ENCODE peak calls at places on chromosomes 12 and 14, in six cellular contexts. One of them, this sample, is unnamed.

GRCh38 chr14:106141242-106142220 is 615.1 kb downstream of the TMEM121 start:
- DNase-seq in stimulated activated CD8-positive, alpha-beta memory T cell treated with anti-CD3 and anti-CD28 coated beads, Interleukin-4, amount 100 ng/mL, for 4 hours: no peak
- DNase-seq in C1 segment of cervical spinal cord: no peak
- DNase-seq in tibial artery: no peak
- DNase-seq in A549: peak; percentile 28
- DNase-seq in left colon: no peak
- DNase-seq in this sample: peak; percentile 14

GRCh38 chr14:57502581-57503254 is 9.1 kb upstream of the CCDC198 start:
- DNase-seq in stimulated activated CD8-positive, alpha-beta memory T cell treated with anti-CD3 and anti-CD28 coated beads, Interleukin-4, amount 100 ng/mL, for 4 hours: no peak
- DNase-seq in tibial artery: no peak
- DNase-seq in left colon: no peak
- DNase-seq in C1 segment of cervical spinal cord: no peak
- DNase-seq in A549: no peak
- DNase-seq in this sample: no peak

GRCh38 chr12:28015165-28015564 is 42.6 kb upstream of the PTHLH start:
- DNase-seq in tibial artery: no peak
- DNase-seq in A549: no peak
- DNase-seq in stimulated activated CD8-positive, alpha-beta memory T cell treated with anti-CD3 and anti-CD28 coated beads, Interleukin-4, amount 100 ng/mL, for 4 hours: no peak
- DNase-seq in left colon: no peak
- DNase-seq in C1 segment of cervical spinal cord: no peak
- DNase-seq in this sample: no peak

GRCh38 chr14:95463173-95463901 is 53.1 kb downstream of the SYNE3 start:
- DNase-seq in C1 segment of cervical spinal cord: no peak
- DNase-seq in left colon: peak; percentile 64
- DNase-seq in A549: no peak
- DNase-seq in tibial artery: no peak
- DNase-seq in stimulated activated CD8-positive, alpha-beta memory T cell treated with anti-CD3 and anti-CD28 coated beads, Interleukin-4, amount 100 ng/mL, for 4 hours: no peak
- DNase-seq in this sample: no peak

GRCh38 chr12:58502857-58503256 is 417.4 kb downstream of the LRIG3 start:
- DNase-seq in C1 segment of cervical spinal cord: no peak
- DNase-seq in A549: no peak
- DNase-seq in stimulated activated CD8-positive, alpha-beta memory T cell treated with anti-CD3 and anti-CD28 coated beads, Interleukin-4, amount 100 ng/mL, for 4 hours: no peak
- DNase-seq in left colon: no peak
- DNase-seq in tibial artery: no peak
- DNase-seq in this sample: no peak

GRCh38 chr14:95597784-95598204 is 62.9 kb downstream of the GLRX5 start:
- DNase-seq in left colon: no peak
- DNase-seq in C1 segment of cervical spinal cord: no peak
- DNase-seq in tibial artery: no peak
- DNase-seq in A549: no peak
- DNase-seq in stimulated activated CD8-positive, alpha-beta memory T cell treated with anti-CD3 and anti-CD28 coated beads, Interleukin-4, amount 100 ng/mL, for 4 hours: no peak
- DNase-seq in this sample: no peak

GRCh38 chr14:21197418-21198205 is 41.7 kb upstream of the OR5AU1 start:
- DNase-seq in A549: no peak
- DNase-seq in tibial artery: no peak
- DNase-seq in left colon: no peak
- DNase-seq in C1 segment of cervical spinal cord: no peak
- DNase-seq in stimulated activated CD8-positive, alpha-beta memory T cell treated with anti-CD3 and anti-CD28 coated beads, Interleukin-4, amount 100 ng/mL, for 4 hours: no peak
- DNase-seq in this sample: no peak

GRCh38 chr12:39393179-39393578 is 49.7 kb downstream of the KIF21A start:
- DNase-seq in C1 segment of cervical spinal cord: no peak
- DNase-seq in tibial artery: no peak
- DNase-seq in A549: no peak
- DNase-seq in stimulated activated CD8-positive, alpha-beta memory T cell treated with anti-CD3 and anti-CD28 coated beads, Interleukin-4, amount 100 ng/mL, for 4 hours: no peak
- DNase-seq in left colon: no peak
- DNase-seq in this sample: no peak

GRCh38 chr12:51848843-51849735 is 571 bp upstream of the FIGNL2 start:
- DNase-seq in A549: no peak
- DNase-seq in left colon: no peak
- DNase-seq in tibial artery: no peak
- DNase-seq in C1 segment of cervical spinal cord: no peak
- DNase-seq in stimulated activated CD8-positive, alpha-beta memory T cell treated with anti-CD3 and anti-CD28 coated beads, Interleukin-4, amount 100 ng/mL, for 4 hours: no peak
- DNase-seq in this sample: peak; percentile 24

GRCh38 chr14:21699551-21699950 is 25.9 kb upstream of the OR4E1 start:
- DNase-seq in A549: no peak
- DNase-seq in C1 segment of cervical spinal cord: no peak
- DNase-seq in tibial artery: no peak
- DNase-seq in left colon: no peak
- DNase-seq in stimulated activated CD8-positive, alpha-beta memory T cell treated with anti-CD3 and anti-CD28 coated beads, Interleukin-4, amount 100 ng/mL, for 4 hours: no peak
- DNase-seq in this sample: no peak

GRCh38 chr12:563250-563781 is 99.9 kb downstream of the NINJ2 start:
- DNase-seq in left colon: no peak
- DNase-seq in C1 segment of cervical spinal cord: no peak
- DNase-seq in tibial artery: no peak
- DNase-seq in A549: no peak
- DNase-seq in stimulated activated CD8-positive, alpha-beta memory T cell treated with anti-CD3 and anti-CD28 coated beads, Interleukin-4, amount 100 ng/mL, for 4 hours: no peak
- DNase-seq in this sample: no peak

GRCh38 chr12:121996945-121997612 is 24.6 kb upstream of the BCL7A start:
- DNase-seq in left colon: no peak
- DNase-seq in tibial artery: no peak
- DNase-seq in stimulated activated CD8-positive, alpha-beta memory T cell treated with anti-CD3 and anti-CD28 coated beads, Interleukin-4, amount 100 ng/mL, for 4 hours: no peak
- DNase-seq in C1 segment of cervical spinal cord: no peak
- DNase-seq in A549: no peak
- DNase-seq in this sample: no peak

GRCh38 chr14:94936411-94936892 is 166.5 kb upstream of the GSC start:
- DNase-seq in tibial artery: peak; percentile 86
- DNase-seq in left colon: peak; percentile 53
- DNase-seq in A549: no peak
- DNase-seq in stimulated activated CD8-positive, alpha-beta memory T cell treated with anti-CD3 and anti-CD28 coated beads, Interleukin-4, amount 100 ng/mL, for 4 hours: no peak
- DNase-seq in C1 segment of cervical spinal cord: no peak
- DNase-seq in this sample: no peak

GRCh38 chr14:103527408-103528157 is 1.4 kb upstream of the TRMT61A start:
- DNase-seq in stimulated activated CD8-positive, alpha-beta memory T cell treated with anti-CD3 and anti-CD28 coated beads, Interleukin-4, amount 100 ng/mL, for 4 hours: no peak
- DNase-seq in C1 segment of cervical spinal cord: no peak
- DNase-seq in tibial artery: no peak
- DNase-seq in A549: no peak
- DNase-seq in left colon: peak; percentile 28
- DNase-seq in this sample: no peak

GRCh38 chr14:104968541-104969401 is 9.4 kb downstream of the AHNAK2 start:
- DNase-seq in left colon: peak; percentile 45
- DNase-seq in A549: peak; percentile 79
- DNase-seq in C1 segment of cervical spinal cord: no peak
- DNase-seq in tibial artery: peak; percentile 81
- DNase-seq in stimulated activated CD8-positive, alpha-beta memory T cell treated with anti-CD3 and anti-CD28 coated beads, Interleukin-4, amount 100 ng/mL, for 4 hours: no peak
- DNase-seq in this sample: no peak

GRCh38 chr12:112901271-112901670 is 5.5 kb upstream of the OAS1 start:
- DNase-seq in A549: no peak
- DNase-seq in C1 segment of cervical spinal cord: no peak
- DNase-seq in stimulated activated CD8-positive, alpha-beta memory T cell treated with anti-CD3 and anti-CD28 coated beads, Interleukin-4, amount 100 ng/mL, for 4 hours: no peak
- DNase-seq in tibial artery: no peak
- DNase-seq in left colon: peak; percentile 80
- DNase-seq in this sample: no peak

GRCh38 chr12:121217761-121218160 is 7.8 kb downstream of the P2RX4 start:
- DNase-seq in tibial artery: no peak
- DNase-seq in left colon: peak; percentile 53
- DNase-seq in A549: no peak
- DNase-seq in C1 segment of cervical spinal cord: no peak
- DNase-seq in stimulated activated CD8-positive, alpha-beta memory T cell treated with anti-CD3 and anti-CD28 coated beads, Interleukin-4, amount 100 ng/mL, for 4 hours: no peak
- DNase-seq in this sample: no peak

GRCh38 chr12:47556219-47556618 is 149.6 kb downstream of the RPAP3 start:
- DNase-seq in tibial artery: no peak
- DNase-seq in stimulated activated CD8-positive, alpha-beta memory T cell treated with anti-CD3 and anti-CD28 coated beads, Interleukin-4, amount 100 ng/mL, for 4 hours: no peak
- DNase-seq in C1 segment of cervical spinal cord: no peak
- DNase-seq in A549: no peak
- DNase-seq in left colon: no peak
- DNase-seq in this sample: no peak

GRCh38 chr12:124616394-124617343 is 49.3 kb upstream of the NCOR2 start:
- DNase-seq in left colon: no peak
- DNase-seq in stimulated activated CD8-positive, alpha-beta memory T cell treated with anti-CD3 and anti-CD28 coated beads, Interleukin-4, amount 100 ng/mL, for 4 hours: no peak
- DNase-seq in C1 segment of cervical spinal cord: no peak
- DNase-seq in A549: no peak
- DNase-seq in tibial artery: no peak
- DNase-seq in this sample: no peak

GRCh38 chr14:90140298-90140955 is 78.6 kb downstream of the KCNK13 start:
- DNase-seq in stimulated activated CD8-positive, alpha-beta memory T cell treated with anti-CD3 and anti-CD28 coated beads, Interleukin-4, amount 100 ng/mL, for 4 hours: no peak
- DNase-seq in left colon: no peak
- DNase-seq in A549: no peak
- DNase-seq in C1 segment of cervical spinal cord: no peak
- DNase-seq in tibial artery: no peak
- DNase-seq in this sample: no peak

GRCh38 chr14:105468621-105469241 is 5.9 kb upstream of the CRIP2 start:
- DNase-seq in stimulated activated CD8-positive, alpha-beta memory T cell treated with anti-CD3 and anti-CD28 coated beads, Interleukin-4, amount 100 ng/mL, for 4 hours: no peak
- DNase-seq in left colon: no peak
- DNase-seq in tibial artery: peak; percentile 92
- DNase-seq in C1 segment of cervical spinal cord: peak; percentile 25
- DNase-seq in A549: no peak
- DNase-seq in this sample: no peak

GRCh38 chr12:94725375-94726168 is 75.2 kb upstream of the TMCC3 start:
- DNase-seq in tibial artery: no peak
- DNase-seq in A549: peak; percentile 66
- DNase-seq in stimulated activated CD8-positive, alpha-beta memory T cell treated with anti-CD3 and anti-CD28 coated beads, Interleukin-4, amount 100 ng/mL, for 4 hours: no peak
- DNase-seq in left colon: peak; percentile 33
- DNase-seq in C1 segment of cervical spinal cord: no peak
- DNase-seq in this sample: peak; percentile 31

GRCh38 chr14:57970175-57970574 is 104.3 kb upstream of the SLC35F4 start:
- DNase-seq in stimulated activated CD8-positive, alpha-beta memory T cell treated with anti-CD3 and anti-CD28 coated beads, Interleukin-4, amount 100 ng/mL, for 4 hours: no peak
- DNase-seq in left colon: no peak
- DNase-seq in tibial artery: no peak
- DNase-seq in C1 segment of cervical spinal cord: no peak
- DNase-seq in A549: no peak
- DNase-seq in this sample: no peak

GRCh38 chr14:22305563-22306127 is 283.4 kb downstream of the DAD1 start:
- DNase-seq in A549: no peak
- DNase-seq in C1 segment of cervical spinal cord: no peak
- DNase-seq in left colon: no peak
- DNase-seq in tibial artery: no peak
- DNase-seq in stimulated activated CD8-positive, alpha-beta memory T cell treated with anti-CD3 and anti-CD28 coated beads, Interleukin-4, amount 100 ng/mL, for 4 hours: no peak
- DNase-seq in this sample: no peak

GRCh38 chr12:48454675-48455074 is 17.7 kb upstream of the ANP32D start:
- DNase-seq in left colon: no peak
- DNase-seq in A549: peak; percentile 50
- DNase-seq in tibial artery: no peak
- DNase-seq in C1 segment of cervical spinal cord: no peak
- DNase-seq in stimulated activated CD8-positive, alpha-beta memory T cell treated with anti-CD3 and anti-CD28 coated beads, Interleukin-4, amount 100 ng/mL, for 4 hours: no peak
- DNase-seq in this sample: peak; percentile 31

GRCh38 chr12:100383586-100384548 is 27.0 kb downstream of the SLC17A8 start:
- DNase-seq in C1 segment of cervical spinal cord: no peak
- DNase-seq in A549: no peak
- DNase-seq in left colon: no peak
- DNase-seq in tibial artery: no peak
- DNase-seq in stimulated activated CD8-positive, alpha-beta memory T cell treated with anti-CD3 and anti-CD28 coated beads, Interleukin-4, amount 100 ng/mL, for 4 hours: no peak
- DNase-seq in this sample: no peak

GRCh38 chr12:69052613-69053408 is 119.8 kb upstream of the CPM start:
- DNase-seq in C1 segment of cervical spinal cord: no peak
- DNase-seq in tibial artery: no peak
- DNase-seq in left colon: no peak
- DNase-seq in stimulated activated CD8-positive, alpha-beta memory T cell treated with anti-CD3 and anti-CD28 coated beads, Interleukin-4, amount 100 ng/mL, for 4 hours: no peak
- DNase-seq in A549: peak; percentile 81
- DNase-seq in this sample: no peak

GRCh38 chr14:62162998-62163589 is 400.9 kb downstream of the SNAPC1 start:
- DNase-seq in C1 segment of cervical spinal cord: no peak
- DNase-seq in left colon: no peak
- DNase-seq in A549: peak; percentile 35
- DNase-seq in tibial artery: no peak
- DNase-seq in stimulated activated CD8-positive, alpha-beta memory T cell treated with anti-CD3 and anti-CD28 coated beads, Interleukin-4, amount 100 ng/mL, for 4 hours: no peak
- DNase-seq in this sample: peak; percentile 26

GRCh38 chr12:3217683-3218079 is 140.5 kb downstream of the TSPAN9 start:
- DNase-seq in left colon: no peak
- DNase-seq in tibial artery: no peak
- DNase-seq in C1 segment of cervical spinal cord: no peak
- DNase-seq in stimulated activated CD8-positive, alpha-beta memory T cell treated with anti-CD3 and anti-CD28 coated beads, Interleukin-4, amount 100 ng/mL, for 4 hours: no peak
- DNase-seq in A549: no peak
- DNase-seq in this sample: no peak

GRCh38 chr14:92482621-92483319 is 30.8 kb upstream of the RIN3 start:
- DNase-seq in left colon: no peak
- DNase-seq in C1 segment of cervical spinal cord: no peak
- DNase-seq in stimulated activated CD8-positive, alpha-beta memory T cell treated with anti-CD3 and anti-CD28 coated beads, Interleukin-4, amount 100 ng/mL, for 4 hours: no peak
- DNase-seq in tibial artery: no peak
- DNase-seq in A549: no peak
- DNase-seq in this sample: no peak

GRCh38 chr12:53975019-53975815 is 463 bp upstream of the HOTAIR start:
- DNase-seq in C1 segment of cervical spinal cord: no peak
- DNase-seq in A549: no peak
- DNase-seq in stimulated activated CD8-positive, alpha-beta memory T cell treated with anti-CD3 and anti-CD28 coated beads, Interleukin-4, amount 100 ng/mL, for 4 hours: no peak
- DNase-seq in left colon: no peak
- DNase-seq in tibial artery: no peak
- DNase-seq in this sample: no peak

GRCh38 chr14:51119411-51120051 is 24.6 kb upstream of the TRIM9 start:
- DNase-seq in left colon: no peak
- DNase-seq in stimulated activated CD8-positive, alpha-beta memory T cell treated with anti-CD3 and anti-CD28 coated beads, Interleukin-4, amount 100 ng/mL, for 4 hours: no peak
- DNase-seq in C1 segment of cervical spinal cord: no peak
- DNase-seq in tibial artery: no peak
- DNase-seq in A549: no peak
- DNase-seq in this sample: no peak

GRCh38 chr12:97556201-97556824 is 93.7 kb downstream of the RMST start:
- DNase-seq in C1 segment of cervical spinal cord: no peak
- DNase-seq in left colon: no peak
- DNase-seq in stimulated activated CD8-positive, alpha-beta memory T cell treated with anti-CD3 and anti-CD28 coated beads, Interleukin-4, amount 100 ng/mL, for 4 hours: no peak
- DNase-seq in tibial artery: no peak
- DNase-seq in A549: no peak
- DNase-seq in this sample: no peak

GRCh38 chr14:102138935-102139247 is 806 bp upstream of the WDR20 start:
- DNase-seq in tibial artery: no peak
- DNase-seq in stimulated activated CD8-positive, alpha-beta memory T cell treated with anti-CD3 and anti-CD28 coated beads, Interleukin-4, amount 100 ng/mL, for 4 hours: no peak
- DNase-seq in left colon: no peak
- DNase-seq in C1 segment of cervical spinal cord: no peak
- DNase-seq in A549: no peak
- DNase-seq in this sample: no peak

GRCh38 chr12:59005195-59005961 is 85.1 kb upstream of the LRIG3 start:
- DNase-seq in left colon: no peak
- DNase-seq in tibial artery: no peak
- DNase-seq in A549: no peak
- DNase-seq in C1 segment of cervical spinal cord: no peak
- DNase-seq in stimulated activated CD8-positive, alpha-beta memory T cell treated with anti-CD3 and anti-CD28 coated beads, Interleukin-4, amount 100 ng/mL, for 4 hours: no peak
- DNase-seq in this sample: no peak

This sample was measured in K562.